ENCODE peak calls at places on chromosomes 5 and 9, in eight cellular contexts. A is fibroblast of mammary gland, I is HCT116, E is stomach, T is B cell, G is dorsolateral prefrontal cortex, J is PC-9, K is GM13977. S is an unnamed sample.
A peak's percentile ranks its signal among the peaks of the same experiment; 100 is the strongest.

GRCh38 chr5:116964438-116964837 is 389.8 kb upstream of the SEMA6A start:
- DNase-seq in T (no peak), K (no peak), J (no peak), E (no peak), A (no peak), G (no peak), I (no peak), S (no peak)

GRCh38 chr9:71763752-71764332 is 4.5 kb downstream of the CEMIP2 start:
- DNase-seq in T (no peak), K (no peak), A (peak; percentile 54), I (no peak), G (no peak), J (no peak), E (no peak), S (peak; percentile 75)

GRCh38 chr5:179699640-179700298 is 1.0 kb downstream of the CANX start:
- DNase-seq in A (peak; percentile 42), G (no peak), I (no peak), T (peak; percentile 30), E (no peak), J (no peak), K (peak; percentile 54), S (peak; percentile 32)

GRCh38 chr9:136619742-136620440 is 42.8 kb upstream of the EGFL7 start:
- DNase-seq in G (no peak), J (no peak), A (no peak), K (peak; percentile 47), E (peak; percentile 83), I (no peak), T (peak; percentile 41), S (no peak)

GRCh38 chr9:111597852-111598729 is 1.4 kb downstream of the PTGR1 start:
- DNase-seq in E (peak; percentile 69), K (peak; percentile 72), I (peak; percentile 63), G (peak; percentile 61), J (peak; percentile 73), A (peak; percentile 65), T (peak; percentile 71), S (peak; percentile 46)

GRCh38 chr5:34957857-34958690 is 28.7 kb downstream of the DNAJC21 start:
- DNase-seq in I (no peak), E (no peak), K (peak; percentile 54), A (peak; percentile 51), T (peak; percentile 11), J (no peak), G (no peak), S (peak; percentile 40)

GRCh38 chr5:120567921-120568320 is 103.8 kb downstream of the PRR16 start:
- DNase-seq in A (peak; percentile 54), K (no peak), E (no peak), T (no peak), G (no peak), J (no peak), I (no peak), S (no peak)

GRCh38 chr5:81850932-81851331 is 100.0 kb upstream of the SSBP2 start:
- DNase-seq in J (no peak), I (no peak), K (no peak), G (no peak), T (no peak), A (no peak), E (no peak), S (peak; percentile 3)

GRCh38 chr5:149809919-149810691 is 80.0 kb downstream of the PPARGC1B start:
- DNase-seq in T (no peak), I (no peak), K (no peak), A (no peak), J (no peak), E (no peak), G (no peak), S (no peak)

GRCh38 chr5:179311091-179311470 is 34.2 kb downstream of the ADAMTS2 start:
- DNase-seq in I (no peak), K (no peak), G (no peak), A (no peak), T (no peak), E (no peak), J (no peak), S (no peak)

GRCh38 chr5:139579-140442 is 47.8 kb downstream of the PLEKHG4B start:
- DNase-seq in G (no peak), K (peak; percentile 25), A (no peak), J (no peak), I (no peak), T (no peak), E (no peak), S (no peak)

DNA sequence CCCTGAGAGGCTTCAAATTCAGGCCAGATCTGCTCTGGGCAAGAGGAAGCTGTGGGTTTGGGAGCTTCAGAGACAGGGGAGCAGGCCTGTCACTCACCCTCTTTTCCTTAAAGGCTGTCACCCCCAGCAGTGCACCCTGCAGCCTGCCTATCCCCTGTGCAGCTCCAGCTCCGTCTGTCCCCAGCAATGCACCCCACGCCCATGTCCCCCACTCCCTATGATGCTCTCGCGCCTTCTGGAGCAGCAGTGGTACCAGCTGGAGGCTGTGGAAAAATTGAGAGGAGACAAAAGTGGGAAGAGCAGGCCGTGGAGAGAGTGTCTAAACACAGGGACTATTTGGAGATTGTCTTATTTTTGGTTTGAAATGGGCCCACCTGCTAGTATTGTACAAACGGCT is 659 bp upstream of the DBH start:
- DNase-seq in T (no peak), J (no peak), G (no peak), A (no peak), K (no peak), I (no peak), E (no peak), S (no peak)
- TF ChIP-seq CTCF in T (no peak), J (no peak), G (no peak), A (no peak), K (no peak), I (no peak), E (no peak), S (no peak)

GRCh38 chr5:72133212-72133990 is 26.1 kb downstream of the MAP1B start:
- DNase-seq in J (no peak), K (no peak), T (no peak), G (no peak), A (peak; percentile 81), E (no peak), I (no peak), S (peak; percentile 60)

GRCh38 chr5:72134226-72134625 is 27.0 kb downstream of the MAP1B start:
- DNase-seq in I (no peak), A (no peak), T (no peak), E (no peak), G (no peak), K (no peak), J (no peak), S (no peak)

GRCh38 chr5:72129730-72130129 is 22.5 kb downstream of the MAP1B start:
- DNase-seq in A (no peak), T (no peak), I (no peak), K (no peak), G (no peak), E (no peak), J (no peak), S (peak; percentile 53)

GRCh38 chr5:72126796-72127195 is 19.5 kb downstream of the MAP1B start:
- DNase-seq in E (no peak), K (no peak), A (peak; percentile 47), G (no peak), J (no peak), T (no peak), I (no peak), S (no peak)

DNA sequence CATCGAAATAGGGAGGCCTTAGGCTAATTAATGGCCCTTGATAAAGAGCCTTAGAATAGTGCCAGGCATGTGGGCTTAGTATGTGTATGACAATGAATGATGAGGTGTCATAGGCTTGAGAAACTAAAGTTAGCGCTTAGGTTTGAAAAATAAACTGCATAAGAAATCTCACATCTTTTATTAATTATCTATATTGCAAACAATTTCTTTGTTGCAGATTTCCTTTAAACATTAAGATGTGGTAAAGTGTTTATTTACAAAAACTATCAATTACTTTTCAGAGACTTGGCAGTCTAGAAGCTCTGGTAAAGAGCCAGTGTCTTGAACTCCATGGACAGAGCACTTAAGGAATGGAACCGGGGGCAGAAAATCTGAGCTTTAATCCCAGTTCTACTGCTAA is 23.1 kb downstream of the MAP1B start:
- DNase-seq in J (no peak), A (peak; percentile 64), K (no peak), T (no peak), E (no peak), G (no peak), I (no peak), S (peak; percentile 61)
- TF ChIP-seq CTCF in J (no peak), A (no peak), K (no peak), T (no peak), E (no peak), G (no peak), I (no peak), S (no peak)

GRCh38 chr9:88106492-88106891 is 31.8 kb downstream of the SPATA31C2 start:
- DNase-seq in T (no peak), K (no peak), G (peak; percentile 13), I (peak; percentile 54), A (peak; percentile 44), E (peak; percentile 27), J (peak; percentile 34), S (peak; percentile 40)
- TF ChIP-seq CTCF in T (no peak), K (peak; percentile 16), G (peak; percentile 41), I (peak; percentile 70), A (peak; percentile 58), E (peak; percentile 55), J (peak; percentile 71), S (peak; percentile 71)

DNA sequence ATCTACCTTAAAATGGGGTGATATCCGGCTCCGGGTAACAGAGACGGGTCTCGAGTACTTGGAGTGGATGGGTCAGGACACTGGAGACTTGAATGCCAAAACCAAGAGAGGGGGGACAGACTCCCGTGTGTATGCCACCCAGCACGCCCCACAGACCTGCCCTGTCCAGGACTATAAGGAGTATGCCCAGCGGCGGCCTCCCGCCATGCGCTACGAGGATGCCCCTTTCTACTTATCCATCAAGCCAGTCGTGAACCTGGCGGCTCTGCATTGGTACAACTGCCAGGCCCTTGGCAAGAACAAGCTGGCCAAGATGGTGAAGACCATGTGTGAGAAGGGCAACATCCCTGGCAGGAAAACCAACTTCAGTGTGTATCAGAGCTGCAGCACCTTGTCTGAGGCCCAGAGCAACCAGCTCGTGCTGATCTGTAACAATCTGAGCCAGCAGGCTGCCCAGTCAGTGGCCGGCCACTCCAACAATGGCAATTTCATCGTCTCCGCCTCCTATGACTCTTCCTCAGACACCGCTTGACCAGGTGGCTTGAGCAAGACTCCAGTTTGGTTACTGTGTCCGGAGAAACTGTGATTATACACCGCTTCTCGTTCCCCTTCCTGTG is 99.4 kb downstream of the INIP start:
- DNase-seq in T (no peak), J (no peak), K (no peak), E (no peak), I (no peak), G (no peak), A (no peak), S (no peak)
- TF ChIP-seq CTCF in T (no peak), J (no peak), K (no peak), E (no peak), I (no peak), G (no peak), A (no peak), S (no peak)

GRCh38 chr5:141960018-141960417 is 2.0 kb upstream of the PCDH12 start:
- DNase-seq in A (no peak), G (no peak), J (no peak), I (no peak), T (peak; percentile 32), K (no peak), E (no peak), S (no peak)
- TF ChIP-seq CTCF in A (peak; percentile 27), G (no peak), J (no peak), I (peak; percentile 59), T (no peak), K (peak; percentile 37), E (peak; percentile 12), S (peak; percentile 49)